ENCODE peak calls at places on chromosomes 4 and X, in seven cellular contexts. One of them, this sample, is unnamed.

GRCh38 chr4:168713193-168713592 is 216.3 kb downstream of the PALLD start:
- DNase-seq in naive thymus-derived CD8-positive, alpha-beta T cell: no peak
- DNase-seq in fibroblast of villous mesenchyme: no peak
- DNase-seq in fibroblast of the aortic adventitia: no peak
- DNase-seq in activated T-helper 1 cell treated with anti-CD3 and anti-CD28 coated beads, Interleukin-2, amount 50 U/mL, for 16 hours: no peak
- DNase-seq in heart left ventricle: no peak
- DNase-seq in posterior cingulate gyrus: no peak
- DNase-seq in this sample: no peak

GRCh38 chr4:104532677-104533076 is 38.0 kb upstream of the CXXC4 start:
- DNase-seq in fibroblast of the aortic adventitia: no peak
- DNase-seq in heart left ventricle: no peak
- DNase-seq in fibroblast of villous mesenchyme: no peak
- DNase-seq in naive thymus-derived CD8-positive, alpha-beta T cell: no peak
- DNase-seq in activated T-helper 1 cell treated with anti-CD3 and anti-CD28 coated beads, Interleukin-2, amount 50 U/mL, for 16 hours: no peak
- DNase-seq in posterior cingulate gyrus: no peak
- DNase-seq in this sample: no peak

GRCh38 chr4:186946682-186947294 is 223.1 kb upstream of the FAT1 start:
- DNase-seq in fibroblast of villous mesenchyme: peak
- DNase-seq in posterior cingulate gyrus: peak
- DNase-seq in heart left ventricle: no peak
- DNase-seq in naive thymus-derived CD8-positive, alpha-beta T cell: no peak
- DNase-seq in fibroblast of the aortic adventitia: no peak
- DNase-seq in activated T-helper 1 cell treated with anti-CD3 and anti-CD28 coated beads, Interleukin-2, amount 50 U/mL, for 16 hours: no peak
- DNase-seq in this sample: no peak

GRCh38 chrX:75784689-75785491 is at the start of gene MAGEE2:
- DNase-seq in fibroblast of villous mesenchyme: no peak
- DNase-seq in heart left ventricle: no peak
- DNase-seq in activated T-helper 1 cell treated with anti-CD3 and anti-CD28 coated beads, Interleukin-2, amount 50 U/mL, for 16 hours: no peak
- DNase-seq in naive thymus-derived CD8-positive, alpha-beta T cell: peak
- DNase-seq in posterior cingulate gyrus: peak
- DNase-seq in fibroblast of the aortic adventitia: no peak
- DNase-seq in this sample: no peak

GRCh38 chr4:150647008-150647407 is 65.1 kb downstream of the MAB21L2 start:
- DNase-seq in fibroblast of the aortic adventitia: peak
- DNase-seq in naive thymus-derived CD8-positive, alpha-beta T cell: no peak
- DNase-seq in posterior cingulate gyrus: no peak
- DNase-seq in fibroblast of villous mesenchyme: no peak
- DNase-seq in activated T-helper 1 cell treated with anti-CD3 and anti-CD28 coated beads, Interleukin-2, amount 50 U/mL, for 16 hours: no peak
- DNase-seq in heart left ventricle: no peak
- DNase-seq in this sample: no peak

GRCh38 chr4:186820371-186820990 is 96.8 kb upstream of the FAT1 start:
- DNase-seq in heart left ventricle: peak
- DNase-seq in naive thymus-derived CD8-positive, alpha-beta T cell: no peak
- DNase-seq in posterior cingulate gyrus: no peak
- DNase-seq in fibroblast of the aortic adventitia: no peak
- DNase-seq in fibroblast of villous mesenchyme: peak
- DNase-seq in activated T-helper 1 cell treated with anti-CD3 and anti-CD28 coated beads, Interleukin-2, amount 50 U/mL, for 16 hours: no peak
- DNase-seq in this sample: no peak

GRCh38 chr4:104591505-104591904 is 96.8 kb upstream of the CXXC4 start:
- DNase-seq in posterior cingulate gyrus: no peak
- DNase-seq in fibroblast of villous mesenchyme: peak
- DNase-seq in fibroblast of the aortic adventitia: no peak
- DNase-seq in activated T-helper 1 cell treated with anti-CD3 and anti-CD28 coated beads, Interleukin-2, amount 50 U/mL, for 16 hours: no peak
- DNase-seq in naive thymus-derived CD8-positive, alpha-beta T cell: no peak
- DNase-seq in heart left ventricle: peak
- DNase-seq in this sample: no peak

GRCh38 chr4:145530662-145531061 is 49.0 kb downstream of the SMAD1 start:
- DNase-seq in posterior cingulate gyrus: no peak
- DNase-seq in fibroblast of villous mesenchyme: no peak
- DNase-seq in fibroblast of the aortic adventitia: no peak
- DNase-seq in activated T-helper 1 cell treated with anti-CD3 and anti-CD28 coated beads, Interleukin-2, amount 50 U/mL, for 16 hours: no peak
- DNase-seq in naive thymus-derived CD8-positive, alpha-beta T cell: no peak
- DNase-seq in heart left ventricle: no peak
- DNase-seq in this sample: no peak

GRCh38 chr4:74311696-74312313 is 3.5 kb downstream of the EPGN start:
- DNase-seq in naive thymus-derived CD8-positive, alpha-beta T cell: no peak
- DNase-seq in posterior cingulate gyrus: no peak
- DNase-seq in fibroblast of the aortic adventitia: peak
- DNase-seq in activated T-helper 1 cell treated with anti-CD3 and anti-CD28 coated beads, Interleukin-2, amount 50 U/mL, for 16 hours: no peak
- DNase-seq in fibroblast of villous mesenchyme: peak
- DNase-seq in heart left ventricle: no peak
- DNase-seq in this sample: peak

GRCh38 chrX:107146670-107147069 is 28.0 kb upstream of the RBM41 start:
- DNase-seq in posterior cingulate gyrus: no peak
- DNase-seq in naive thymus-derived CD8-positive, alpha-beta T cell: no peak
- DNase-seq in fibroblast of villous mesenchyme: peak
- DNase-seq in heart left ventricle: no peak
- DNase-seq in fibroblast of the aortic adventitia: peak
- DNase-seq in activated T-helper 1 cell treated with anti-CD3 and anti-CD28 coated beads, Interleukin-2, amount 50 U/mL, for 16 hours: no peak
- DNase-seq in this sample: peak

GRCh38 chrX:18748499-18748898 is 41.1 kb downstream of the PPEF1 start:
- DNase-seq in fibroblast of villous mesenchyme: no peak
- DNase-seq in posterior cingulate gyrus: no peak
- DNase-seq in fibroblast of the aortic adventitia: no peak
- DNase-seq in naive thymus-derived CD8-positive, alpha-beta T cell: no peak
- DNase-seq in heart left ventricle: no peak
- DNase-seq in activated T-helper 1 cell treated with anti-CD3 and anti-CD28 coated beads, Interleukin-2, amount 50 U/mL, for 16 hours: no peak
- DNase-seq in this sample: no peak

GRCh38 chr4:148056879-148057278 is 325.0 kb downstream of the ARHGAP10 start:
- DNase-seq in heart left ventricle: peak
- DNase-seq in fibroblast of villous mesenchyme: peak
- DNase-seq in activated T-helper 1 cell treated with anti-CD3 and anti-CD28 coated beads, Interleukin-2, amount 50 U/mL, for 16 hours: peak
- DNase-seq in fibroblast of the aortic adventitia: peak
- DNase-seq in naive thymus-derived CD8-positive, alpha-beta T cell: peak
- DNase-seq in posterior cingulate gyrus: no peak
- DNase-seq in this sample: peak

GRCh38 chrX:115357316-115357715 is 67.8 kb downstream of the LUZP4 start:
- DNase-seq in activated T-helper 1 cell treated with anti-CD3 and anti-CD28 coated beads, Interleukin-2, amount 50 U/mL, for 16 hours: no peak
- DNase-seq in naive thymus-derived CD8-positive, alpha-beta T cell: no peak
- DNase-seq in fibroblast of villous mesenchyme: no peak
- DNase-seq in posterior cingulate gyrus: no peak
- DNase-seq in fibroblast of the aortic adventitia: peak
- DNase-seq in heart left ventricle: no peak
- DNase-seq in this sample: no peak

GRCh38 chr4:158010346-158010745 is 162.5 kb downstream of the GASK1B start:
- DNase-seq in fibroblast of the aortic adventitia: no peak
- DNase-seq in posterior cingulate gyrus: no peak
- DNase-seq in heart left ventricle: no peak
- DNase-seq in activated T-helper 1 cell treated with anti-CD3 and anti-CD28 coated beads, Interleukin-2, amount 50 U/mL, for 16 hours: no peak
- DNase-seq in fibroblast of villous mesenchyme: no peak
- DNase-seq in naive thymus-derived CD8-positive, alpha-beta T cell: no peak
- DNase-seq in this sample: no peak

GRCh38 chr4:138821321-138821720 is 194.3 kb upstream of the NOCT start:
- DNase-seq in heart left ventricle: no peak
- DNase-seq in activated T-helper 1 cell treated with anti-CD3 and anti-CD28 coated beads, Interleukin-2, amount 50 U/mL, for 16 hours: no peak
- DNase-seq in posterior cingulate gyrus: no peak
- DNase-seq in naive thymus-derived CD8-positive, alpha-beta T cell: no peak
- DNase-seq in fibroblast of the aortic adventitia: no peak
- DNase-seq in fibroblast of villous mesenchyme: no peak
- DNase-seq in this sample: no peak

GRCh38 chrX:129726307-129727111 is 12.3 kb upstream of the XPNPEP2 start:
- DNase-seq in heart left ventricle: peak
- DNase-seq in fibroblast of the aortic adventitia: peak
- DNase-seq in activated T-helper 1 cell treated with anti-CD3 and anti-CD28 coated beads, Interleukin-2, amount 50 U/mL, for 16 hours: no peak
- DNase-seq in posterior cingulate gyrus: peak
- DNase-seq in fibroblast of villous mesenchyme: peak
- DNase-seq in naive thymus-derived CD8-positive, alpha-beta T cell: no peak
- DNase-seq in this sample: no peak

GRCh38 chrX:103441878-103442535 is 65.7 kb downstream of the BEX3 start:
- DNase-seq in activated T-helper 1 cell treated with anti-CD3 and anti-CD28 coated beads, Interleukin-2, amount 50 U/mL, for 16 hours: no peak
- DNase-seq in fibroblast of villous mesenchyme: no peak
- DNase-seq in heart left ventricle: no peak
- DNase-seq in naive thymus-derived CD8-positive, alpha-beta T cell: no peak
- DNase-seq in posterior cingulate gyrus: no peak
- DNase-seq in fibroblast of the aortic adventitia: no peak
- DNase-seq in this sample: no peak

GRCh38 chrX:51641421-51642021 is 22.8 kb upstream of the CENPVL3 start:
- DNase-seq in heart left ventricle: no peak
- DNase-seq in fibroblast of villous mesenchyme: peak
- DNase-seq in fibroblast of the aortic adventitia: peak
- DNase-seq in activated T-helper 1 cell treated with anti-CD3 and anti-CD28 coated beads, Interleukin-2, amount 50 U/mL, for 16 hours: no peak
- DNase-seq in naive thymus-derived CD8-positive, alpha-beta T cell: no peak
- DNase-seq in posterior cingulate gyrus: no peak
- DNase-seq in this sample: peak

GRCh38 chr4:81314897-81315470 is 100.0 kb upstream of the PRKG2 start:
- DNase-seq in posterior cingulate gyrus: no peak
- DNase-seq in fibroblast of villous mesenchyme: no peak
- DNase-seq in activated T-helper 1 cell treated with anti-CD3 and anti-CD28 coated beads, Interleukin-2, amount 50 U/mL, for 16 hours: no peak
- DNase-seq in fibroblast of the aortic adventitia: peak
- DNase-seq in naive thymus-derived CD8-positive, alpha-beta T cell: no peak
- DNase-seq in heart left ventricle: no peak
- DNase-seq in this sample: no peak

GRCh38 chr4:25467843-25468242 is 90.8 kb downstream of the ANAPC4 start:
- DNase-seq in activated T-helper 1 cell treated with anti-CD3 and anti-CD28 coated beads, Interleukin-2, amount 50 U/mL, for 16 hours: no peak
- DNase-seq in fibroblast of villous mesenchyme: no peak
- DNase-seq in fibroblast of the aortic adventitia: peak
- DNase-seq in heart left ventricle: no peak
- DNase-seq in posterior cingulate gyrus: no peak
- DNase-seq in naive thymus-derived CD8-positive, alpha-beta T cell: no peak
- DNase-seq in this sample: no peak

GRCh38 chrX:49276671-49277519 is 7.3 kb downstream of the PPP1R3F start:
- DNase-seq in fibroblast of the aortic adventitia: peak
- DNase-seq in posterior cingulate gyrus: no peak
- DNase-seq in fibroblast of villous mesenchyme: no peak
- DNase-seq in naive thymus-derived CD8-positive, alpha-beta T cell: no peak
- DNase-seq in heart left ventricle: no peak
- DNase-seq in activated T-helper 1 cell treated with anti-CD3 and anti-CD28 coated beads, Interleukin-2, amount 50 U/mL, for 16 hours: no peak
- DNase-seq in this sample: no peak

GRCh38 chr4:109994415-109994827 is 81.7 kb downstream of the EGF start:
- DNase-seq in naive thymus-derived CD8-positive, alpha-beta T cell: no peak
- DNase-seq in fibroblast of the aortic adventitia: no peak
- DNase-seq in fibroblast of villous mesenchyme: no peak
- DNase-seq in posterior cingulate gyrus: no peak
- DNase-seq in activated T-helper 1 cell treated with anti-CD3 and anti-CD28 coated beads, Interleukin-2, amount 50 U/mL, for 16 hours: no peak
- DNase-seq in heart left ventricle: no peak
- DNase-seq in this sample: no peak

GRCh38 chr4:5845035-5845905 is 47.6 kb downstream of the CRMP1 start:
- DNase-seq in activated T-helper 1 cell treated with anti-CD3 and anti-CD28 coated beads, Interleukin-2, amount 50 U/mL, for 16 hours: no peak
- DNase-seq in fibroblast of villous mesenchyme: no peak
- DNase-seq in posterior cingulate gyrus: peak
- DNase-seq in heart left ventricle: no peak
- DNase-seq in naive thymus-derived CD8-positive, alpha-beta T cell: no peak
- DNase-seq in fibroblast of the aortic adventitia: no peak
- DNase-seq in this sample: no peak

GRCh38 chrX:24874604-24875247 is 141.0 kb downstream of the ARX start:
- DNase-seq in fibroblast of villous mesenchyme: no peak
- DNase-seq in fibroblast of the aortic adventitia: no peak
- DNase-seq in heart left ventricle: no peak
- DNase-seq in naive thymus-derived CD8-positive, alpha-beta T cell: no peak
- DNase-seq in posterior cingulate gyrus: no peak
- DNase-seq in activated T-helper 1 cell treated with anti-CD3 and anti-CD28 coated beads, Interleukin-2, amount 50 U/mL, for 16 hours: no peak
- DNase-seq in this sample: no peak

GRCh38 chrX:1294301-1295067 is 25.9 kb downstream of the CSF2RA start:
- DNase-seq in naive thymus-derived CD8-positive, alpha-beta T cell: no peak
- DNase-seq in fibroblast of villous mesenchyme: no peak
- DNase-seq in heart left ventricle: no peak
- DNase-seq in posterior cingulate gyrus: no peak
- DNase-seq in activated T-helper 1 cell treated with anti-CD3 and anti-CD28 coated beads, Interleukin-2, amount 50 U/mL, for 16 hours: no peak
- DNase-seq in fibroblast of the aortic adventitia: no peak
- DNase-seq in this sample: no peak

GRCh38 chr4:7043521-7044414 is 596 bp downstream of the TADA2B start:
- DNase-seq in activated T-helper 1 cell treated with anti-CD3 and anti-CD28 coated beads, Interleukin-2, amount 50 U/mL, for 16 hours: peak
- DNase-seq in fibroblast of villous mesenchyme: peak
- DNase-seq in fibroblast of the aortic adventitia: peak
- DNase-seq in heart left ventricle: no peak
- DNase-seq in naive thymus-derived CD8-positive, alpha-beta T cell: peak
- DNase-seq in posterior cingulate gyrus: peak
- DNase-seq in this sample: no peak

GRCh38 chr4:86582453-86582852 is 11.7 kb upstream of the PTPN13 start:
- DNase-seq in naive thymus-derived CD8-positive, alpha-beta T cell: no peak
- DNase-seq in fibroblast of the aortic adventitia: peak
- DNase-seq in fibroblast of villous mesenchyme: no peak
- DNase-seq in activated T-helper 1 cell treated with anti-CD3 and anti-CD28 coated beads, Interleukin-2, amount 50 U/mL, for 16 hours: no peak
- DNase-seq in heart left ventricle: no peak
- DNase-seq in posterior cingulate gyrus: no peak
- DNase-seq in this sample: no peak

GRCh38 chr4:2694691-2695090 is 61.4 kb downstream of the TNIP2 start:
- DNase-seq in naive thymus-derived CD8-positive, alpha-beta T cell: no peak
- DNase-seq in fibroblast of villous mesenchyme: peak
- DNase-seq in heart left ventricle: no peak
- DNase-seq in fibroblast of the aortic adventitia: no peak
- DNase-seq in activated T-helper 1 cell treated with anti-CD3 and anti-CD28 coated beads, Interleukin-2, amount 50 U/mL, for 16 hours: no peak
- DNase-seq in posterior cingulate gyrus: no peak
- DNase-seq in this sample: no peak

GRCh38 chr4:139858436-139859225 is 193.0 kb downstream of the MGST2 start:
- DNase-seq in activated T-helper 1 cell treated with anti-CD3 and anti-CD28 coated beads, Interleukin-2, amount 50 U/mL, for 16 hours: no peak
- DNase-seq in posterior cingulate gyrus: no peak
- DNase-seq in fibroblast of villous mesenchyme: no peak
- DNase-seq in fibroblast of the aortic adventitia: no peak
- DNase-seq in heart left ventricle: no peak
- DNase-seq in naive thymus-derived CD8-positive, alpha-beta T cell: no peak
- DNase-seq in this sample: no peak

GRCh38 chr4:117971406-117971805 is 62.9 kb upstream of the NDST3 start:
- DNase-seq in fibroblast of the aortic adventitia: no peak
- DNase-seq in fibroblast of villous mesenchyme: peak
- DNase-seq in posterior cingulate gyrus: no peak
- DNase-seq in activated T-helper 1 cell treated with anti-CD3 and anti-CD28 coated beads, Interleukin-2, amount 50 U/mL, for 16 hours: no peak
- DNase-seq in heart left ventricle: no peak
- DNase-seq in naive thymus-derived CD8-positive, alpha-beta T cell: no peak
- DNase-seq in this sample: no peak

GRCh38 chrX:130173190-130173895 is 1.6 kb downstream of the RAB33A start:
- DNase-seq in activated T-helper 1 cell treated with anti-CD3 and anti-CD28 coated beads, Interleukin-2, amount 50 U/mL, for 16 hours: no peak
- DNase-seq in naive thymus-derived CD8-positive, alpha-beta T cell: no peak
- DNase-seq in posterior cingulate gyrus: no peak
- DNase-seq in fibroblast of the aortic adventitia: peak
- DNase-seq in fibroblast of villous mesenchyme: peak
- DNase-seq in heart left ventricle: peak
- DNase-seq in this sample: no peak

GRCh38 chrX:132634521-132634920 is 145.7 kb upstream of the MBNL3 start:
- DNase-seq in activated T-helper 1 cell treated with anti-CD3 and anti-CD28 coated beads, Interleukin-2, amount 50 U/mL, for 16 hours: no peak
- DNase-seq in heart left ventricle: no peak
- DNase-seq in fibroblast of villous mesenchyme: no peak
- DNase-seq in posterior cingulate gyrus: no peak
- DNase-seq in naive thymus-derived CD8-positive, alpha-beta T cell: no peak
- DNase-seq in fibroblast of the aortic adventitia: no peak
- DNase-seq in this sample: no peak

GRCh38 chr4:156237192-156237591 is 283.5 kb upstream of the CTSO start:
- DNase-seq in fibroblast of the aortic adventitia: no peak
- DNase-seq in posterior cingulate gyrus: no peak
- DNase-seq in naive thymus-derived CD8-positive, alpha-beta T cell: no peak
- DNase-seq in fibroblast of villous mesenchyme: no peak
- DNase-seq in heart left ventricle: no peak
- DNase-seq in activated T-helper 1 cell treated with anti-CD3 and anti-CD28 coated beads, Interleukin-2, amount 50 U/mL, for 16 hours: no peak
- DNase-seq in this sample: no peak

GRCh38 chr4:85005865-85006377 is 39.4 kb upstream of the WDFY3 start:
- DNase-seq in heart left ventricle: no peak
- DNase-seq in activated T-helper 1 cell treated with anti-CD3 and anti-CD28 coated beads, Interleukin-2, amount 50 U/mL, for 16 hours: no peak
- DNase-seq in naive thymus-derived CD8-positive, alpha-beta T cell: no peak
- DNase-seq in fibroblast of villous mesenchyme: peak
- DNase-seq in fibroblast of the aortic adventitia: peak
- DNase-seq in posterior cingulate gyrus: no peak
- DNase-seq in this sample: peak

GRCh38 chr4:117467404-117467803 is 382.0 kb upstream of the TRAM1L1 start:
- DNase-seq in fibroblast of the aortic adventitia: no peak
- DNase-seq in posterior cingulate gyrus: no peak
- DNase-seq in heart left ventricle: no peak
- DNase-seq in naive thymus-derived CD8-positive, alpha-beta T cell: no peak
- DNase-seq in activated T-helper 1 cell treated with anti-CD3 and anti-CD28 coated beads, Interleukin-2, amount 50 U/mL, for 16 hours: no peak
- DNase-seq in fibroblast of villous mesenchyme: peak
- DNase-seq in this sample: no peak

GRCh38 chr4:5712517-5712916 is 1.5 kb downstream of the EVC start:
- DNase-seq in fibroblast of the aortic adventitia: peak
- DNase-seq in naive thymus-derived CD8-positive, alpha-beta T cell: no peak
- DNase-seq in heart left ventricle: no peak
- DNase-seq in fibroblast of villous mesenchyme: peak
- DNase-seq in activated T-helper 1 cell treated with anti-CD3 and anti-CD28 coated beads, Interleukin-2, amount 50 U/mL, for 16 hours: no peak
- DNase-seq in posterior cingulate gyrus: no peak
- DNase-seq in this sample: peak

GRCh38 chrX:34918856-34919255 is 23.7 kb upstream of the FAM47B start:
- DNase-seq in fibroblast of the aortic adventitia: peak
- DNase-seq in fibroblast of villous mesenchyme: peak
- DNase-seq in heart left ventricle: no peak
- DNase-seq in naive thymus-derived CD8-positive, alpha-beta T cell: no peak
- DNase-seq in posterior cingulate gyrus: no peak
- DNase-seq in activated T-helper 1 cell treated with anti-CD3 and anti-CD28 coated beads, Interleukin-2, amount 50 U/mL, for 16 hours: no peak
- DNase-seq in this sample: no peak

GRCh38 chrX:13235930-13236329 is 83.9 kb downstream of the ATXN3L start:
- DNase-seq in fibroblast of villous mesenchyme: no peak
- DNase-seq in posterior cingulate gyrus: no peak
- DNase-seq in fibroblast of the aortic adventitia: no peak
- DNase-seq in naive thymus-derived CD8-positive, alpha-beta T cell: no peak
- DNase-seq in heart left ventricle: no peak
- DNase-seq in activated T-helper 1 cell treated with anti-CD3 and anti-CD28 coated beads, Interleukin-2, amount 50 U/mL, for 16 hours: no peak
- DNase-seq in this sample: no peak